ENCODE peak calls at places on chromosomes 11 and 22, in four cellular contexts. One of them, this sample, is unnamed.
A peak's percentile ranks its signal among the peaks of the same experiment; 100 is the strongest.

GRCh38 chr11:2084721-2085120 is 54.5 kb downstream of the IGF2 start:
- DNase-seq in cardiac muscle cell: no peak
- DNase-seq in epithelial cell of proximal tubule: no peak
- DNase-seq in HCT116: no peak
- DNase-seq in this sample: no peak

GRCh38 chr11:45161252-45162063 is 15.0 kb downstream of the PRDM11 start:
- DNase-seq in cardiac muscle cell: no peak
- DNase-seq in epithelial cell of proximal tubule: no peak
- DNase-seq in HCT116: no peak
- DNase-seq in this sample: no peak

GRCh38 chr11:9003573-9004309 is at the start of gene NRIP3:
- DNase-seq in cardiac muscle cell: peak; percentile 81
- DNase-seq in epithelial cell of proximal tubule: no peak
- DNase-seq in HCT116: no peak
- DNase-seq in this sample: peak; percentile 74

GRCh38 chr22:29443861-29444431 is 5.6 kb downstream of the RFPL1 start:
- DNase-seq in cardiac muscle cell: no peak
- DNase-seq in epithelial cell of proximal tubule: no peak
- DNase-seq in HCT116: no peak
- DNase-seq in this sample: no peak

GRCh38 chr22:18091916-18092526 is 14.2 kb downstream of the PEX26 start:
- DNase-seq in cardiac muscle cell: peak; percentile 23
- DNase-seq in epithelial cell of proximal tubule: no peak
- DNase-seq in HCT116: no peak
- DNase-seq in this sample: no peak

GRCh38 chr11:99066609-99067008 is 45.9 kb downstream of the CNTN5 start:
- DNase-seq in cardiac muscle cell: no peak
- DNase-seq in epithelial cell of proximal tubule: no peak
- DNase-seq in HCT116: no peak
- DNase-seq in this sample: no peak

GRCh38 chr22:48923909-48924475 is 903.7 kb downstream of the BRD1 start:
- DNase-seq in cardiac muscle cell: no peak
- DNase-seq in epithelial cell of proximal tubule: no peak
- DNase-seq in HCT116: no peak
- DNase-seq in this sample: no peak

GRCh38 chr11:55655096-55655495 is 6.9 kb upstream of the OR4C6 start:
- DNase-seq in cardiac muscle cell: no peak
- DNase-seq in epithelial cell of proximal tubule: no peak
- DNase-seq in HCT116: no peak
- DNase-seq in this sample: no peak

GRCh38 chr11:27464155-27464759 is 8.3 kb downstream of the LGR4 start:
- DNase-seq in cardiac muscle cell: no peak
- DNase-seq in epithelial cell of proximal tubule: peak; percentile 78
- DNase-seq in HCT116: no peak
- DNase-seq in this sample: no peak

GRCh38 chr11:6646040-6646439 is 9.6 kb downstream of the DCHS1 start:
- DNase-seq in cardiac muscle cell: no peak
- DNase-seq in epithelial cell of proximal tubule: no peak
- DNase-seq in HCT116: no peak
- DNase-seq in this sample: peak; percentile 65

GRCh38 chr11:86202013-86202336 is 42.6 kb upstream of the EED start:
- DNase-seq in cardiac muscle cell: no peak
- DNase-seq in epithelial cell of proximal tubule: no peak
- DNase-seq in HCT116: no peak
- DNase-seq in this sample: no peak

GRCh38 chr11:77084581-77085191 is 17.9 kb downstream of the CAPN5 start:
- DNase-seq in cardiac muscle cell: no peak
- DNase-seq in epithelial cell of proximal tubule: no peak
- DNase-seq in HCT116: no peak
- DNase-seq in this sample: peak; percentile 14

GRCh38 chr11:128471138-128471661 is 116.2 kb downstream of the ETS1 start:
- DNase-seq in cardiac muscle cell: no peak
- DNase-seq in epithelial cell of proximal tubule: no peak
- DNase-seq in HCT116: no peak
- DNase-seq in this sample: no peak

GRCh38 chr11:65556470-65557279 is 1.5 kb downstream of the LTBP3 start:
- DNase-seq in cardiac muscle cell: no peak
- DNase-seq in epithelial cell of proximal tubule: no peak
- DNase-seq in HCT116: no peak
- DNase-seq in this sample: no peak

GRCh38 chr11:15072551-15073143 is 746 bp upstream of the CALCB start:
- DNase-seq in cardiac muscle cell: no peak
- DNase-seq in epithelial cell of proximal tubule: no peak
- DNase-seq in HCT116: no peak
- DNase-seq in this sample: no peak

GRCh38 chr11:15071556-15072255 is 1.7 kb upstream of the CALCB start:
- DNase-seq in cardiac muscle cell: no peak
- DNase-seq in epithelial cell of proximal tubule: no peak
- DNase-seq in HCT116: no peak
- DNase-seq in this sample: no peak

GRCh38 chr11:15074206-15075161 is 1.1 kb downstream of the CALCB start:
- DNase-seq in cardiac muscle cell: peak; percentile 92
- DNase-seq in epithelial cell of proximal tubule: no peak
- DNase-seq in HCT116: peak; percentile 83
- DNase-seq in this sample: peak; percentile 93

GRCh38 chr11:15073361-15074205 is at the start of gene CALCB:
- DNase-seq in cardiac muscle cell: peak; percentile 53
- DNase-seq in epithelial cell of proximal tubule: no peak
- DNase-seq in HCT116: no peak
- DNase-seq in this sample: peak; percentile 68

DNA sequence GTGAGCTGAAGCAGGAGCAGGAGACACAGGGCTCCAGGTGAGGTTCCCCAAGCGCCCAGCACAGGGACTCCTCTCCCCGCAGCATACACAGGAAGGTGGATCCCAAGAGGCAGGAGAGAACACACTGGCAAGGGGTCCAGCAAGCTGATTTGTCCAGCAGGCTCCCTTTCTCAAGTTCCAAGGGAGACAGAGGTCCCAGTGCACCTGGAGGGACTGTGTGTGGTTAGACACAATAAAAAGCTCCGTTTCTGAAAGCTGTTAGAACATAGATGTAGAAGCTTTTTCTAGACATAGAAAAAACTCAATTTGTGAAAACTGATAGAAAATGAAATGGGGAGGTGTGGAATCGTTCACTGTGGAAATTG is 1.8 kb downstream of the CALCB start:
- DNase-seq in cardiac muscle cell: no peak
- DNase-seq in epithelial cell of proximal tubule: no peak
- DNase-seq in HCT116: no peak
- DNase-seq in this sample: no peak
- TF ChIP-seq CTCF in cardiac muscle cell: no peak
- TF ChIP-seq CTCF in epithelial cell of proximal tubule: no peak
- TF ChIP-seq CTCF in HCT116: no peak
- TF ChIP-seq CTCF in this sample: no peak

GRCh38 chr11:30316237-30316636 is 6.7 kb upstream of the ARL14EP start:
- DNase-seq in cardiac muscle cell: no peak
- DNase-seq in epithelial cell of proximal tubule: no peak
- DNase-seq in HCT116: no peak
- DNase-seq in this sample: no peak

GRCh38 chr11:30312243-30312642 is 10.7 kb upstream of the ARL14EP start:
- DNase-seq in cardiac muscle cell: no peak
- DNase-seq in epithelial cell of proximal tubule: no peak
- DNase-seq in HCT116: no peak
- DNase-seq in this sample: no peak

GRCh38 chr11:30313580-30313979 is 9.3 kb upstream of the ARL14EP start:
- DNase-seq in cardiac muscle cell: no peak
- DNase-seq in epithelial cell of proximal tubule: no peak
- DNase-seq in HCT116: no peak
- DNase-seq in this sample: no peak

GRCh38 chr11:30317030-30317429 is 5.9 kb upstream of the ARL14EP start:
- DNase-seq in cardiac muscle cell: no peak
- DNase-seq in epithelial cell of proximal tubule: no peak
- DNase-seq in HCT116: no peak
- DNase-seq in this sample: no peak

DNA sequence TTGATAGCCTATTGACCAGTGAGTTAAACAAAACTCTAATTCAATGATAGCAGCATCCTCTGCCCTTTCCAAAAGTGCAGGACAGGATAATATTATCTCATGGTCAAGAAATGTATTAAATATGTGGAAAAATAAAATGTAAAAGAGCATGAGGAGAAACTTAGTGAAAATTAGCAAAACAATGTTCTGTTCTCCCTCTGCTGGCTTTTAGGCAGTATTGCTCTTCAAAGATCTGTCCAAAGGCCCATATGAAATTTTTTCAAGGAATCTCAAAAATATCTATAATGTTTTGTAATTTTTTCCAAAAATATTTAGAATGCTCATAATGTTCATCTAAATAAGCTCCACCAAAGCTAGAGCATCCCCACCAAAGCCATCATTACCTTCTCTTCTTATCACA is 8.3 kb upstream of the ARL14EP start:
- DNase-seq in cardiac muscle cell: no peak
- DNase-seq in epithelial cell of proximal tubule: no peak
- DNase-seq in HCT116: no peak
- DNase-seq in this sample: no peak
- TF ChIP-seq CTCF in cardiac muscle cell: peak; percentile 53
- TF ChIP-seq CTCF in epithelial cell of proximal tubule: peak; percentile 64
- TF ChIP-seq CTCF in HCT116: peak; percentile 25
- TF ChIP-seq CTCF in this sample: peak; percentile 64

GRCh38 chr22:23857606-23858483 is at the start of gene SLC2A11:
- DNase-seq in cardiac muscle cell: peak; percentile 100
- DNase-seq in epithelial cell of proximal tubule: peak; percentile 78
- DNase-seq in HCT116: peak; percentile 92
- DNase-seq in this sample: peak; percentile 99
- TF ChIP-seq CTCF in cardiac muscle cell: no peak
- TF ChIP-seq CTCF in epithelial cell of proximal tubule: peak; percentile 25
- TF ChIP-seq CTCF in HCT116: no peak
- TF ChIP-seq CTCF in this sample: peak; percentile 25

GRCh38 chr22:27114186-27114585 is 456.8 kb downstream of the MIAT start:
- DNase-seq in cardiac muscle cell: no peak
- DNase-seq in epithelial cell of proximal tubule: no peak
- DNase-seq in HCT116: no peak
- DNase-seq in this sample: no peak

GRCh38 chr22:27112273-27112672 is 454.9 kb downstream of the MIAT start:
- DNase-seq in cardiac muscle cell: no peak
- DNase-seq in epithelial cell of proximal tubule: no peak
- DNase-seq in HCT116: no peak
- DNase-seq in this sample: no peak

GRCh38 chr22:27115410-27115809 is 458.0 kb downstream of the MIAT start:
- DNase-seq in cardiac muscle cell: no peak
- DNase-seq in epithelial cell of proximal tubule: no peak
- DNase-seq in HCT116: no peak
- DNase-seq in this sample: no peak

GRCh38 chr22:27111796-27112195 is 454.4 kb downstream of the MIAT start:
- DNase-seq in cardiac muscle cell: no peak
- DNase-seq in epithelial cell of proximal tubule: no peak
- DNase-seq in HCT116: no peak
- DNase-seq in this sample: no peak

DNA sequence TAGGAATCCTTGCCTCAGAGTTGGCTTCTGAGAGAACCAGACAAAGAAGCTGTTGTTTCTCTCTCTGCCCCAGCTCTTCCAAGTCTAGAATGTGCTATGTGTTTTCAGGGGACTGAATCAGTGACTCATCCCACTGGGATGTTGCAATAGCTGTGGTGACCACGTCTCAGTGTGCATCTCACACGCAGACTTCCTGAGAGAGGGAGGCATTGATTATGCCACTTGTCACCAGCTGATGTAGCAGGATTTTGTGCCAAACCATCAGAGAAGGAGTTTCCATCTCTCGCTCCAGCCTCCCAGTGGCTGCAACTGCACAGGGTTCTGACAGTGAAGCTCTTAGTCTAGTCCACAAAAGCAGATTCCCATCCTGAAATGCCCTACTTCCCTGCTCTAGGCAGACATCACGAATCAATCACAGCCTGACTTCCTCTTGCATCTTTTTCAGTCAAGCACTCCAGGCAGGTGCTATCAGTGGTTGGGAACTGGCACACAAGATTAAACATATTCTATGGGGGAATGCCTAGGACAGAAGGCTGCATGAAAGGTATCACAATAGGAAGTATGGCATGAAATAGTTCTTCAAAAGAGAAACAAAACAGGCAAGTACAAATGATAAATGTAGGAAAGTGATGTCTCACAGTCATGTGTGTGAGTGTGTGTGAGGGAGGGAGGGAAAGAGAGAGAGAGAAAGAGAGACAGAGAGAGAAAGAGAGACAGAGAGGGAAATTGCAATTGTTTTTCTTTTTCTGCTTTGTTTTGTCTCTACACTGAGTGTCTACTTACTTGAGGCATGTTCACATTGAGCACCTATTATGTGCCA is 456.0 kb downstream of the MIAT start:
- DNase-seq in cardiac muscle cell: no peak
- DNase-seq in epithelial cell of proximal tubule: peak; percentile 87
- DNase-seq in HCT116: peak; percentile 95
- DNase-seq in this sample: no peak
- TF ChIP-seq CTCF in cardiac muscle cell: no peak
- TF ChIP-seq CTCF in epithelial cell of proximal tubule: peak; percentile 3
- TF ChIP-seq CTCF in HCT116: no peak
- TF ChIP-seq CTCF in this sample: no peak

GRCh38 chr11:57397394-57397990 is 7.0 kb upstream of the PRG2 start:
- DNase-seq in cardiac muscle cell: no peak
- DNase-seq in epithelial cell of proximal tubule: no peak
- DNase-seq in HCT116: no peak
- DNase-seq in this sample: no peak

GRCh38 chr11:57402188-57403066 is 12.0 kb upstream of the PRG2 start:
- DNase-seq in cardiac muscle cell: no peak
- DNase-seq in epithelial cell of proximal tubule: no peak
- DNase-seq in HCT116: peak; percentile 48
- DNase-seq in this sample: no peak

GRCh38 chr11:57396744-57397143 is 6.3 kb upstream of the PRG2 start:
- DNase-seq in cardiac muscle cell: no peak
- DNase-seq in epithelial cell of proximal tubule: no peak
- DNase-seq in HCT116: no peak
- DNase-seq in this sample: no peak

GRCh38 chr11:57399221-57399620 is 8.8 kb upstream of the PRG2 start:
- DNase-seq in cardiac muscle cell: no peak
- DNase-seq in epithelial cell of proximal tubule: no peak
- DNase-seq in HCT116: no peak
- DNase-seq in this sample: no peak

DNA sequence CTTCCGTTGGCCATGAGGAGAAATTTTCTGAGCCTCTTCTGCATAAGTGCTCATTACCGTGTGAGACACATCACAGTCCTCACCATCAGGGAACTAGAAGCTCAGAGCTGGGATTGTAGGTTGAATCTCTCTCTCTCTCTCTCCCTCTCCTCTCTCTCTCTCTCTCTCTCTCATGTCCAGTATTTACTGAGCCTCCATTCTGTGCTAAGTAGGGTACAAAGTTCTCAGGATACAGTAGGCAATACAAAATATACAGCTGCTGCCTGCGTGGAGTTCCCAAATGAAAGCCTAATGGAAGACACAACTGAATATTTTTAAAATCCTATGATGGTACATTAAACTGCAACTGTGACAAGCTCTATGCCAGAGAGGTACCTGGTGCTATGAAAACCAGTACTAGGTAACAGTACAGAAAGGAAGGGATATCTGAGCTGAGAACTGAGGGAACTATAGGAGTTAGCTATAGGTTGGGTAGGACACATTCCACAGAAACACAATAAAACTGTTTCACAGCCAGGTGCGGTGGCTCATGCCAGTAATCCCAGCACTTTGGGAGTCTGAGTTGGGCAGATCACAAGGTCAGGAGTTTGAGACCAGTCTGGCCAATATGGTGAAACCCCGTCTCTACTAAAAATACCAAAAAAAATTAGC is 9.6 kb upstream of the PRG2 start:
- DNase-seq in cardiac muscle cell: no peak
- DNase-seq in epithelial cell of proximal tubule: no peak
- DNase-seq in HCT116: no peak
- DNase-seq in this sample: no peak
- TF ChIP-seq CTCF in cardiac muscle cell: no peak
- TF ChIP-seq CTCF in epithelial cell of proximal tubule: no peak
- TF ChIP-seq CTCF in HCT116: no peak
- TF ChIP-seq CTCF in this sample: no peak

GRCh38 chr22:34015642-34016041 is 95.4 kb upstream of the LARGE1 start:
- DNase-seq in cardiac muscle cell: no peak
- DNase-seq in epithelial cell of proximal tubule: no peak
- DNase-seq in HCT116: no peak
- DNase-seq in this sample: no peak
- TF ChIP-seq CTCF in cardiac muscle cell: no peak
- TF ChIP-seq CTCF in epithelial cell of proximal tubule: no peak
- TF ChIP-seq CTCF in HCT116: no peak
- TF ChIP-seq CTCF in this sample: no peak